ENCODE peak calls at places on chromosomes 5 and 9, in five cellular contexts. O, D, L, F and T are unnamed samples.
A peak's percentile ranks its signal among the peaks of the same experiment; 100 is the strongest.

GRCh38 chr5:25412116-25412661 is 767.4 kb upstream of the CDH10 start:
- DNase-seq in O (no peak), D (no peak), L (no peak), F (no peak), T (no peak)

GRCh38 chr9:81363916-81364480 is 325.3 kb downstream of the TLE1 start:
- DNase-seq in O (no peak), D (no peak), L (no peak), F (no peak), T (no peak)

GRCh38 chr9:113567361-113568080 is 104.0 kb downstream of the RGS3 start:
- DNase-seq in O (no peak), D (no peak), L (no peak), F (peak; percentile 10), T (peak; percentile 42)

GRCh38 chr9:124511891-124512805 is 4.9 kb upstream of the NR5A1 start:
- DNase-seq in O (no peak), D (no peak), L (no peak), F (no peak), T (no peak)

GRCh38 chr5:135978212-135978631 is 23.4 kb upstream of the LECT2 start:
- DNase-seq in O (no peak), D (no peak), L (no peak), F (no peak), T (no peak)

GRCh38 chr5:27316283-27316675 is 277.9 kb upstream of the CDH9 start:
- DNase-seq in O (no peak), D (no peak), L (no peak), F (no peak), T (no peak)

GRCh38 chr9:108270041-108270440 is 585.7 kb downstream of the ACTL7B start:
- DNase-seq in O (no peak), D (no peak), L (no peak), F (no peak), T (no peak)

GRCh38 chr9:112771359-112772214 is 21.0 kb downstream of the SNX30 start:
- DNase-seq in O (peak; percentile 28), D (no peak), L (no peak), F (peak; percentile 8), T (no peak)

GRCh38 chr9:257957-258356 is 43.3 kb downstream of the DOCK8 start:
- DNase-seq in O (no peak), D (no peak), L (no peak), F (no peak), T (no peak)

GRCh38 chr9:71393011-71393410 is 271.6 kb upstream of the TRPM3 start:
- DNase-seq in O (no peak), D (no peak), L (no peak), F (no peak), T (no peak)

GRCh38 chr5:116621599-116621998 is 47.0 kb upstream of the SEMA6A start:
- DNase-seq in O (no peak), D (no peak), L (no peak), F (no peak), T (no peak)

GRCh38 chr5:124057161-124057814 is 545.3 kb downstream of the CSNK1G3 start:
- DNase-seq in O (no peak), D (no peak), L (no peak), F (no peak), T (peak; percentile 82)

GRCh38 chr5:126811515-126812198 is 34.7 kb downstream of the LMNB1 start:
- DNase-seq in O (peak; percentile 52), D (no peak), L (no peak), F (peak; percentile 69), T (no peak)

GRCh38 chr5:80246995-80247729 is 8.7 kb downstream of the SERINC5 start:
- DNase-seq in O (peak; percentile 56), D (no peak), L (no peak), F (peak; percentile 84), T (no peak)